ENCODE peak calls at places on chromosomes 7 and 10, in seven cellular contexts. P is coronary artery, N is RCC 7860, J is cardiac fibroblast, R is GM04504, Y is progenitor cell of endocrine pancreas, G is renal cortical epithelial cell. E is an unnamed sample.

GRCh38 chr10:101485681-101486554 is 102.1 kb downstream of the POLL start:
- DNase-seq in N (no peak), Y (no peak), R (no peak), G (no peak), P (no peak), J (no peak), E (peak)

GRCh38 chr7:136869991-136870798 is 1.7 kb downstream of the CHRM2 start:
- DNase-seq in Y (no peak), N (no peak), R (no peak), J (peak), G (no peak), P (no peak), E (no peak)

GRCh38 chr7:107951172-107951787 is 51.7 kb downstream of the LAMB1 start:
- DNase-seq in J (no peak), N (no peak), R (no peak), Y (no peak), P (no peak), G (no peak), E (no peak)

GRCh38 chr7:94396044-94396443 is 1.3 kb downstream of the COL1A2 start:
- DNase-seq in R (no peak), G (no peak), P (no peak), J (peak), Y (no peak), N (no peak), E (no peak)

GRCh38 chr7:23117841-23118240 is 12.3 kb downstream of the KLHL7 start:
- DNase-seq in N (no peak), R (no peak), P (no peak), J (no peak), G (peak), Y (no peak), E (no peak)

GRCh38 chr10:75137533-75138438 is 26.3 kb downstream of the SAMD8 start:
- DNase-seq in J (peak), P (no peak), Y (no peak), R (peak), N (peak), G (peak), E (no peak)

GRCh38 chr10:29837586-29837985 is 202.8 kb upstream of the SVIL start:
- DNase-seq in Y (no peak), J (no peak), P (no peak), G (no peak), R (no peak), N (no peak), E (no peak)

GRCh38 chr7:66970310-66970709 is 25.1 kb downstream of the SBDS start:
- DNase-seq in P (no peak), G (no peak), Y (no peak), J (no peak), N (no peak), R (no peak), E (peak)

GRCh38 chr7:47405921-47406765 is 175.8 kb downstream of the TNS3 start:
- DNase-seq in G (peak), R (no peak), N (no peak), J (peak), Y (no peak), P (peak), E (peak)

GRCh38 chr7:112084506-112084905 is 121.7 kb downstream of the DOCK4 start:
- DNase-seq in R (no peak), G (peak), P (no peak), N (no peak), J (peak), Y (no peak), E (no peak)